ENCODE peak calls at places on chromosomes 2 and 18, in five cellular contexts. P is NT2/D1, X is HepG2, G is H1, U is GM12878. I is an unnamed sample.

GRCh38 chr2:45055261-45055660 is 46.0 kb upstream of the SIX2 start:
- DNase-seq in P (no peak), X (no peak), G (no peak), U (no peak), I (no peak)

GRCh38 chr18:808086-808485 is 4.0 kb downstream of the YES1 start:
- DNase-seq in P (no peak), X (no peak), G (no peak), U (no peak), I (no peak)

GRCh38 chr2:18153741-18154140 is 275.3 kb downstream of the KCNS3 start:
- DNase-seq in P (no peak), X (no peak), G (no peak), U (no peak), I (no peak)

GRCh38 chr2:132267372-132267771 is 105.6 kb upstream of the ANKRD30BL start:
- DNase-seq in P (no peak), X (no peak), G (peak; percentile 38), U (no peak), I (no peak)

GRCh38 chr2:23489471-23490400 is 104.8 kb downstream of the KLHL29 start:
- DNase-seq in P (no peak), X (no peak), G (no peak), U (no peak), I (no peak)

GRCh38 chr2:118903489-118904215 is 38.3 kb upstream of the MARCO start:
- DNase-seq in P (no peak), X (no peak), G (no peak), U (no peak), I (no peak)

GRCh38 chr2:288743-289361 is 961 bp upstream of the ALKAL2 start:
- DNase-seq in P (no peak), X (no peak), G (no peak), U (no peak), I (no peak)

GRCh38 chr2:141393214-141393545 is 737.6 kb downstream of the LRP1B start:
- DNase-seq in P (no peak), X (no peak), G (no peak), U (no peak), I (no peak)

GRCh38 chr2:240319855-240320560 is 115.5 kb upstream of the GPC1 start:
- DNase-seq in P (peak; percentile 27), X (no peak), G (no peak), U (no peak), I (no peak)

GRCh38 chr2:120957905-120958304 is 222.2 kb downstream of the GLI2 start:
- DNase-seq in P (no peak), X (no peak), G (no peak), U (no peak), I (no peak)

GRCh38 chr18:24443870-24444269 is 16.6 kb upstream of the HRH4 start:
- DNase-seq in P (no peak), X (no peak), G (no peak), U (no peak), I (no peak)

GRCh38 chr2:100013892-100014677 is 128.3 kb downstream of the AFF3 start:
- DNase-seq in P (peak; percentile 22), X (no peak), G (no peak), U (no peak), I (peak; percentile 28)

GRCh38 chr2:133885847-133886246 is 317.6 kb upstream of the NCKAP5 start:
- DNase-seq in P (no peak), X (no peak), G (no peak), U (no peak), I (no peak)

GRCh38 chr2:790081-790480 is 112.9 kb upstream of the TMEM18 start:
- DNase-seq in P (no peak), X (no peak), G (no peak), U (no peak), I (no peak)

GRCh38 chr2:195514365-195514764 is 142.7 kb upstream of the SLC39A10 start:
- DNase-seq in P (no peak), X (no peak), G (no peak), U (no peak), I (no peak)

GRCh38 chr2:222813177-222813843 is 47.5 kb upstream of the ACSL3 start:
- DNase-seq in P (no peak), X (no peak), G (no peak), U (peak; percentile 79), I (no peak)
- TF ChIP-seq SUZ12 in P (no peak), X (no peak), G (no peak), U (no peak), I (no peak)

GRCh38 chr2:203824057-203824456 is 43.5 kb upstream of the CTLA4 start:
- DNase-seq in P (no peak), X (no peak), G (no peak), U (no peak), I (no peak)
- TF ChIP-seq SUZ12 in P (no peak), X (no peak), G (no peak), U (no peak), I (no peak)

GRCh38 chr2:130826821-130827501 is 9.8 kb upstream of the ARHGEF4 start:
- DNase-seq in P (no peak), X (no peak), G (peak; percentile 41), U (no peak), I (no peak)

GRCh38 chr2:130826419-130826818 is 10.3 kb upstream of the ARHGEF4 start:
- DNase-seq in P (no peak), X (no peak), G (peak; percentile 40), U (no peak), I (no peak)

GRCh38 chr2:130829020-130829419 is 7.7 kb upstream of the ARHGEF4 start:
- DNase-seq in P (no peak), X (no peak), G (no peak), U (no peak), I (no peak)

GRCh38 chr2:130827502-130828251 is 9.0 kb upstream of the ARHGEF4 start:
- DNase-seq in P (peak; percentile 59), X (no peak), G (no peak), U (no peak), I (no peak)

DNA sequence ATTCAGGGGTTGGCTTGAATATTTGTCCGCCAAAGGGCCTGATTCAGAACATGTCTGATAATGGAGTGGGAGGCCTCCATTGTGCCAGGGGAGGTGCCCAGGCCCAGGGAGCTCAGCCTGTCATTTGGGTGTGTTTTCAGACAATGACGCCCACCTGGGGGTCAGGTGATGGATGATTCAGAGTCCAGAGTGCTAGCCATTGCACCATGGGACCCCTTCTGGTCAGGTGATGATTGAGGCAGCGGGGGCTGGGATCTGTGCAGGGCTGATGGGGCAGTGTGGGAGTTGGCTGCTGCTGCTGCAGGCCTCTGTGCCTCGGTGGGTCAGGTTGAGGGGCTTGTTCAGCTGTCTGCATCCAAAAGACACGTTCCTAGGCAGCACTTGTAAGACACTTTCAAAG is 8.3 kb upstream of the ARHGEF4 start:
- DNase-seq in P (no peak), X (no peak), G (no peak), U (no peak), I (no peak)
- TF ChIP-seq SUZ12 in P (no peak), X (no peak), G (no peak), U (no peak), I (no peak)

DNA sequence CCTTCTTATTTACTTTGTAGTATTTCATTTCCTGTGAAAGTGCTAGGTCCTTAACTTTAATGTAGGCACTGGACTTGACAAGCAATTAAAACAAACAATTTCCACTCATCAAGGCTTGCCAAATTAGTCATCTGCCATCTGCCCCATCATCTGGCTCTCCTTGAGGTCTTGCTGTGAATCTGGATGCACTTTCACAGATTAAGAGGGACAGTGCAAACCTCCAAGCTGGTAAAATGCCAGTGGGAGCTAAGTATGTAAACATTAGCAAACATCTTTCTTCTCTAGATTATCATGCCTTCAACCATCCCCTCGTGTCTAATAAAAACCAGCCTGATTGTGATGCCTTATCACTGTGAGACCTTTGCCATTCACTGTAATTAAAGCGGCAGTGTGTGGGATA is 402.9 kb downstream of the ERBB4 start:
- DNase-seq in P (no peak), X (no peak), G (no peak), U (no peak), I (no peak)
- TF ChIP-seq SUZ12 in P (no peak), X (no peak), G (no peak), U (no peak), I (no peak)

GRCh38 chr2:180625006-180625844 is 355.2 kb upstream of the UBE2E3 start:
- DNase-seq in P (no peak), X (no peak), G (no peak), U (no peak), I (no peak)
- TF ChIP-seq SUZ12 in P (no peak), X (no peak), G (no peak), U (no peak), I (no peak)

DNA sequence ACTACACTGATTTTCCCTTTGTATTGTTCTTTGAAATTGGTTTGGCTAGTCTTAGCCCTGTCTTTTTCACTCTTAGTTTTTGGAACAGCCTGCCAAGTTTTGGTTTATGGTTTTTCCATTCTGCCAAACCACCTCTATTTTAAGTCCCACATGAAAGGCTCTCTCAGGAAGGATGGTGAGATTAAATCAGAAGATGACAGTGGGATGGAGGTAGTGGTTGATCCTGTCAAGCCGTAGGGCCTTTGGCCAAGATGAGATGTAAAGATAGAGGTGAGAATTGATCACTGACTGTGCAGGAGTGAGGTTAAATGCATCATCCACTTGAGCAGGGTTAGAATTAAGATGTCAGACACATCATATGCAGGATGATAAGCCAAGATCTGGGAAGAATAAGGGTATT is 948.5 kb downstream of the SLC4A3 start:
- DNase-seq in P (no peak), X (no peak), G (no peak), U (no peak), I (no peak)
- TF ChIP-seq SUZ12 in P (no peak), X (no peak), G (no peak), U (no peak), I (no peak)